ENCODE peak calls at places on chromosomes 7 and 10, in eight cellular contexts. Q is cardiac muscle cell, A is WTC11, D is epithelial cell of esophagus, Y is pancreas, I is chondrocyte, W is progenitor cell of endocrine pancreas, R is RWPE2. B is an unnamed sample.

GRCh38 chr10:24513155-24513554 is 210.5 kb downstream of the ARHGAP21 start:
- DNase-seq in R (no peak), D (peak; percentile 38), Y (no peak), I (no peak), Q (no peak), A (peak; percentile 34), W (no peak), B (no peak)

GRCh38 chr7:145795132-145795531 is 321.5 kb upstream of the CNTNAP2 start:
- DNase-seq in I (no peak), A (no peak), W (no peak), D (no peak), Y (no peak), R (no peak), Q (no peak), B (no peak)

GRCh38 chr10:132487241-132488135 is 50.1 kb upstream of the INPP5A start:
- DNase-seq in D (no peak), Q (no peak), R (peak; percentile 56), I (peak; percentile 91), Y (no peak), A (peak; percentile 10), W (no peak), B (no peak)

GRCh38 chr10:22334414-22335203 is 10.7 kb upstream of the SPAG6 start:
- DNase-seq in A (peak; percentile 77), Y (no peak), D (no peak), W (no peak), I (no peak), Q (peak; percentile 51), R (no peak), B (no peak)

GRCh38 chr7:103347507-103348267 is at the start of gene PSMC2:
- DNase-seq in Y (peak; percentile 88), A (peak; percentile 76), Q (peak; percentile 82), W (peak; percentile 59), R (no peak), I (no peak), D (peak; percentile 90), B (peak; percentile 57)

GRCh38 chr10:482036-482435 is 207.4 kb downstream of the DIP2C start:
- DNase-seq in Y (no peak), W (no peak), A (no peak), R (no peak), I (no peak), Q (no peak), D (no peak), B (no peak)

GRCh38 chr7:1149351-1149794 is 10.6 kb downstream of the ZFAND2A start:
- DNase-seq in R (no peak), Y (no peak), A (no peak), W (no peak), Q (no peak), I (peak; percentile 72), D (no peak), B (no peak)

GRCh38 chr7:296546-296945 is 6.6 kb downstream of the FOXL3 start:
- DNase-seq in I (no peak), R (no peak), D (no peak), Y (no peak), A (no peak), Q (no peak), W (no peak), B (no peak)

GRCh38 chr7:132577206-132578049 is 1.2 kb upstream of the PLXNA4 start:
- DNase-seq in I (no peak), D (peak; percentile 20), Q (peak; percentile 90), W (peak; percentile 54), A (peak; percentile 80), R (no peak), Y (peak; percentile 32), B (no peak)

GRCh38 chr10:114437456-114438292 is 33.4 kb upstream of the AFAP1L2 start:
- DNase-seq in D (peak; percentile 43), A (no peak), R (no peak), W (no peak), Y (no peak), I (no peak), Q (no peak), B (no peak)

GRCh38 chr10:58963101-58963534 is 213.3 kb upstream of the PHYHIPL start:
- DNase-seq in Q (peak; percentile 34), A (peak; percentile 67), Y (no peak), I (no peak), D (peak; percentile 10), R (no peak), W (no peak), B (no peak)

GRCh38 chr7:150875791-150876190 is 23.5 kb downstream of the AOC1 start:
- DNase-seq in Q (no peak), W (no peak), R (no peak), D (no peak), A (no peak), I (no peak), Y (no peak), B (no peak)

GRCh38 chr7:100600222-100601038 is 1.7 kb upstream of the PCOLCE start:
- DNase-seq in I (no peak), W (no peak), R (no peak), Y (no peak), Q (no peak), A (peak; percentile 50), D (no peak), B (no peak)
- TF ChIP-seq CTCF in I (peak; percentile 24), W (no peak), R (no peak), Y (no peak), Q (no peak), A (no peak), D (no peak), B (no peak)

DNA sequence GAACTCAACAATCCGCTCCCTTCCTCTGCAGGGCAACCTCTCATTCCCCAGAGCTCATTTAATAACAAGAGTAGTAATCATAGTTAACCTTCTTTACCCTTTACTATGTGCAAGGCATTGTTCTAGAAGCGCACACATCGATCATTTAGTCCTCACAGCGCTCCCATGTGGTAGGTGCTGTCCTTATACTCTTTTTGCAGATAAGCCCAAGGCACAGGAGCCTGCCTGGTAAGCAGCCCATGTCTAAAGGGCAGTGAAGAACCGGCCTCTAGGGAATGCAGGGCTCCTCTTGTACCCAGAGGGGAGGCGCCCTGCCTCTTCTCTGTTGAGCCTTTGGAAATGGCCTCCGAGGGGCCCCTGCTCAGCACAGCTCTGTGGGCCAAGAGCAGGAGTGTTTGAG is 14.3 kb downstream of the CHST3 start:
- DNase-seq in I (no peak), A (peak; percentile 50), Q (peak; percentile 42), Y (no peak), R (no peak), D (no peak), W (no peak), B (no peak)
- TF ChIP-seq CTCF in I (peak; percentile 39), A (no peak), Q (peak; percentile 4), Y (no peak), R (no peak), D (no peak), W (peak; percentile 39), B (peak; percentile 11)

GRCh38 chr10:97131702-97132101 is 54.1 kb downstream of the SLIT1 start:
- DNase-seq in D (no peak), W (no peak), I (no peak), Q (no peak), Y (no peak), R (no peak), A (no peak), B (no peak)
- TF ChIP-seq CTCF in D (no peak), W (no peak), I (no peak), Q (no peak), Y (no peak), R (no peak), A (no peak), B (no peak)

DNA sequence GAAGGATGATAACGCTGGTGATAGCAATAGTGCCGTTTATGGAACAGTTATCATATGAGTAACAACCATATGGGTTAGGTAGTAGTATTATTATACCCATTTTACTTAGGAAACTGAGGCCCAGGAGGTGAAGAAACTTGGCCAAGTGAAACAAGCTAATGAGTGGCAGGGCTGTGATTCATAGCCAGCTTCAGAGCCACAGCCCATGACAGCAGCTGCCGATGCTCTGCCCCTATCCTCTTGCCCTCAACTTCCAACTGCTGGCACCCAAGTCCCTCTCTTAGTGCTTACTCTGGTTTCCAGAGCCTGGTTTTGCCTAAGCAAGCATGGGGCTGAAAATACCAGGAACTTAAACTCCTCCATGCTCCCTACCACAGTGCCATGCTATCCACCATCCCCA is 12.3 kb downstream of the SH3PXD2A start:
- DNase-seq in D (no peak), Y (no peak), Q (no peak), W (no peak), I (no peak), A (no peak), R (no peak), B (no peak)
- TF ChIP-seq CTCF in D (no peak), Y (no peak), Q (no peak), W (no peak), I (no peak), A (no peak), R (no peak), B (no peak)

B was measured in kidney epithelial cell.